ENCODE peak calls at places on chromosomes 6 and 20, in ten cellular contexts. F is Kasumi-1; N is right lobe of liver; X is activated naive CD8-positive, alpha-beta T cell treated with anti-CD3 and anti-CD28 coated beads, Interleukin-2, amount 50 U/mL, for 24 hours; H is nephron progenitor cell; L is thoracic aorta; K is skeletal muscle cell; Q is caudate nucleus; J is pancreas; T is stimulated activated CD4-positive, alpha-beta T cell treated with anti-CD3 and anti-CD28 coated beads, Interleukin-4, amount 100 ng/mL, for 24 hours. W is an unnamed sample.

GRCh38 chr6:119197271-119197670 is 118.8 kb upstream of the FAM184A start:
- DNase-seq in Q (no peak), F (no peak), T (no peak), N (no peak), J (no peak), X (no peak), H (no peak), K (no peak), L (no peak), W (no peak)

GRCh38 chr6:13635948-13636658 is 21.0 kb downstream of the NOL7 start:
- DNase-seq in F (peak; percentile 44), Q (no peak), X (no peak), K (no peak), L (no peak), J (no peak), H (no peak), N (no peak), T (no peak), W (no peak)

GRCh38 chr6:113774122-113774835 is 82.9 kb upstream of the MARCKS start:
- DNase-seq in K (peak; percentile 87), X (no peak), H (no peak), L (no peak), F (no peak), J (no peak), T (no peak), N (no peak), Q (no peak), W (no peak)

GRCh38 chr6:80250391-80250997 is 144.0 kb downstream of the BCKDHB start:
- DNase-seq in H (no peak), L (no peak), Q (no peak), X (no peak), K (no peak), J (no peak), T (no peak), N (no peak), F (no peak), W (no peak)

GRCh38 chr6:34559651-34560365 is 3.7 kb upstream of the SPDEF start:
- DNase-seq in K (no peak), F (no peak), N (no peak), L (no peak), T (no peak), J (no peak), X (no peak), Q (no peak), H (no peak), W (no peak)

GRCh38 chr20:62924567-62925419 is 1.5 kb downstream of the DIDO1 start:
- DNase-seq in K (no peak), J (peak; percentile 49), X (no peak), N (no peak), F (peak; percentile 11), L (no peak), Q (no peak), H (no peak), T (no peak), W (no peak)

GRCh38 chr20:4985658-4986057 is 15.7 kb downstream of the SLC23A2 start:
- DNase-seq in X (no peak), L (no peak), N (no peak), K (peak; percentile 6), J (no peak), T (no peak), Q (no peak), F (no peak), H (no peak), W (no peak)

GRCh38 chr20:21548390-21549035 is 34.6 kb upstream of the NKX2-2 start:
- DNase-seq in H (no peak), K (no peak), J (no peak), N (no peak), X (no peak), Q (no peak), T (peak; percentile 55), L (no peak), F (no peak), W (no peak)

GRCh38 chr6:79421707-79422484 is 115.3 kb downstream of the LCA5 start:
- DNase-seq in F (no peak), Q (no peak), T (no peak), K (peak; percentile 90), J (peak; percentile 49), H (no peak), X (no peak), L (no peak), N (no peak), W (peak; percentile 95)

GRCh38 chr6:166969390-166970002 is 13.1 kb upstream of the RNASET2 start:
- DNase-seq in L (no peak), Q (no peak), N (no peak), H (no peak), T (no peak), K (no peak), X (no peak), F (no peak), J (no peak), W (no peak)

GRCh38 chr6:11712760-11713159 is 65.8 kb downstream of the ADTRP start:
- DNase-seq in X (peak; percentile 61), J (no peak), L (no peak), F (no peak), T (peak; percentile 72), K (no peak), Q (no peak), H (no peak), N (no peak), W (no peak)

GRCh38 chr20:53162251-53162835 is 190.2 kb downstream of the TSHZ2 start:
- DNase-seq in X (no peak), T (no peak), N (no peak), J (no peak), Q (no peak), K (peak; percentile 79), F (no peak), H (peak; percentile 57), L (no peak), W (peak; percentile 42)

GRCh38 chr6:33163540-33163939 is 28.7 kb downstream of the COL11A2 start:
- DNase-seq in L (no peak), F (no peak), X (no peak), H (no peak), J (no peak), T (no peak), K (no peak), Q (no peak), N (no peak), W (no peak)

GRCh38 chr6:33995046-33995872 is 150.6 kb downstream of the GRM4 start:
- DNase-seq in F (no peak), X (no peak), H (no peak), K (no peak), N (peak; percentile 85), J (peak; percentile 41), Q (no peak), T (no peak), L (no peak), W (no peak)

GRCh38 chr20:24050119-24050518 is 61.5 kb upstream of the GGTLC1 start:
- DNase-seq in H (no peak), J (no peak), X (no peak), L (no peak), N (no peak), T (no peak), F (no peak), Q (no peak), K (no peak), W (no peak)

GRCh38 chr6:24935753-24936152 is at the start of gene RIPOR2:
- DNase-seq in N (peak; percentile 68), L (no peak), J (peak; percentile 26), K (no peak), T (peak; percentile 67), F (peak; percentile 7), Q (no peak), X (peak; percentile 70), H (peak; percentile 24), W (no peak)

GRCh38 chr20:14992961-14993360 is 655.5 kb upstream of the FLRT3 start:
- DNase-seq in X (no peak), Q (no peak), K (peak; percentile 27), F (no peak), T (no peak), N (no peak), H (no peak), J (no peak), L (no peak), W (no peak)

GRCh38 chr6:39865011-39865888 is 69.0 kb downstream of the MOCS1 start:
- DNase-seq in T (peak; percentile 61), J (peak; percentile 60), L (no peak), F (peak; percentile 5), N (peak; percentile 75), K (no peak), H (peak; percentile 68), Q (peak; percentile 24), X (peak; percentile 79), W (no peak)

GRCh38 chr6:1113921-1114320 is 198.0 kb upstream of the FOXQ1 start:
- DNase-seq in J (no peak), H (no peak), K (no peak), F (no peak), L (no peak), N (no peak), T (no peak), Q (no peak), X (no peak), W (no peak)

GRCh38 chr6:79404677-79405076 is 132.6 kb downstream of the LCA5 start:
- DNase-seq in H (no peak), T (no peak), Q (no peak), X (no peak), L (no peak), N (peak; percentile 93), K (no peak), J (peak; percentile 16), F (no peak), W (no peak)

GRCh38 chr6:113856571-113857564 is at the start of gene MARCKS:
- DNase-seq in X (peak; percentile 60), N (peak; percentile 78), K (peak; percentile 83), H (peak; percentile 84), T (no peak), F (peak; percentile 39), Q (peak; percentile 85), J (peak; percentile 86), L (no peak), W (peak; percentile 80)